ENCODE peak calls at places on chromosomes 11 and 22, in eight cellular contexts. H, F, G, S, R, T, W and V are unnamed samples.
A peak's percentile ranks its signal among the peaks of the same experiment; 100 is the strongest.

GRCh38 chr11:95058622-95059021 is 8.1 kb upstream of the SRSF8 start:
- DNase-seq in H (no peak), F (peak; percentile 38), G (no peak), S (no peak), R (no peak), T (no peak), W (no peak), V (no peak)

GRCh38 chr11:68118753-68119448 is 2.3 kb downstream of the CHKA start:
- DNase-seq in H (no peak), F (peak; percentile 66), G (no peak), S (peak; percentile 50), R (no peak), T (no peak), W (no peak), V (no peak)

GRCh38 chr22:27032121-27032761 is 374.9 kb downstream of the MIAT start:
- DNase-seq in H (peak; percentile 11), F (no peak), G (no peak), S (no peak), R (no peak), T (peak; percentile 77), W (peak; percentile 40), V (no peak)

GRCh38 chr11:45288395-45288794 is 2.3 kb upstream of the SYT13 start:
- DNase-seq in H (no peak), F (no peak), G (no peak), S (no peak), R (no peak), T (no peak), W (no peak), V (no peak)

GRCh38 chr11:60265373-60266214 is 14.9 kb upstream of the MS4A4A start:
- DNase-seq in H (no peak), F (peak; percentile 23), G (peak; percentile 13), S (no peak), R (peak; percentile 61), T (no peak), W (no peak), V (no peak)

GRCh38 chr11:119100246-119100959 is 1.2 kb downstream of the DPAGT1 start:
- DNase-seq in H (no peak), F (peak; percentile 55), G (no peak), S (no peak), R (peak; percentile 13), T (no peak), W (no peak), V (no peak)

GRCh38 chr11:47409440-47410403 is 1.3 kb downstream of the SLC39A13 start:
- DNase-seq in H (no peak), F (peak; percentile 51), G (no peak), S (no peak), R (no peak), T (peak; percentile 82), W (no peak), V (no peak)

GRCh38 chr11:65606876-65607613 is 7.0 kb downstream of the MAP3K11 start:
- DNase-seq in H (peak; percentile 85), F (peak; percentile 98), G (peak; percentile 67), S (peak; percentile 91), R (no peak), T (peak; percentile 93), W (peak; percentile 75), V (peak; percentile 79)

GRCh38 chr22:32308934-32309333 is 48.7 kb upstream of the RFPL3 start:
- DNase-seq in H (no peak), F (no peak), G (no peak), S (no peak), R (no peak), T (no peak), W (no peak), V (no peak)

GRCh38 chr11:72228229-72228843 is 3.8 kb downstream of the INPPL1 start:
- DNase-seq in H (no peak), F (no peak), G (no peak), S (no peak), R (no peak), T (no peak), W (no peak), V (no peak)

GRCh38 chr11:116366980-116367640 is 405.7 kb downstream of the BUD13 start:
- DNase-seq in H (no peak), F (no peak), G (no peak), S (no peak), R (peak; percentile 23), T (no peak), W (no peak), V (no peak)
- TF ChIP-seq CTCF in H (no peak), F (no peak), G (no peak), S (no peak), R (no peak), T (no peak), W (no peak), V (no peak)

GRCh38 chr11:2294340-2295290 is 7.1 kb downstream of the C11orf21 start:
- DNase-seq in H (no peak), F (no peak), G (no peak), S (no peak), R (no peak), T (no peak), W (no peak), V (peak; percentile 10)
- TF ChIP-seq CTCF in H (no peak), F (no peak), G (no peak), S (no peak), R (no peak), T (no peak), W (no peak), V (no peak)

GRCh38 chr22:50140615-50141014 is 29.9 kb upstream of the PANX2 start:
- DNase-seq in H (no peak), F (peak; percentile 60), G (no peak), S (no peak), R (no peak), T (no peak), W (no peak), V (no peak)

GRCh38 chr22:50139843-50140415 is 30.6 kb upstream of the PANX2 start:
- DNase-seq in H (no peak), F (no peak), G (no peak), S (no peak), R (no peak), T (no peak), W (no peak), V (no peak)

GRCh38 chr22:50141462-50141861 is 29.1 kb upstream of the PANX2 start:
- DNase-seq in H (no peak), F (no peak), G (no peak), S (no peak), R (no peak), T (no peak), W (no peak), V (no peak)

GRCh38 chr22:50143096-50143495 is 27.4 kb upstream of the PANX2 start:
- DNase-seq in H (no peak), F (peak; percentile 50), G (no peak), S (no peak), R (no peak), T (peak; percentile 82), W (no peak), V (no peak)

DNA sequence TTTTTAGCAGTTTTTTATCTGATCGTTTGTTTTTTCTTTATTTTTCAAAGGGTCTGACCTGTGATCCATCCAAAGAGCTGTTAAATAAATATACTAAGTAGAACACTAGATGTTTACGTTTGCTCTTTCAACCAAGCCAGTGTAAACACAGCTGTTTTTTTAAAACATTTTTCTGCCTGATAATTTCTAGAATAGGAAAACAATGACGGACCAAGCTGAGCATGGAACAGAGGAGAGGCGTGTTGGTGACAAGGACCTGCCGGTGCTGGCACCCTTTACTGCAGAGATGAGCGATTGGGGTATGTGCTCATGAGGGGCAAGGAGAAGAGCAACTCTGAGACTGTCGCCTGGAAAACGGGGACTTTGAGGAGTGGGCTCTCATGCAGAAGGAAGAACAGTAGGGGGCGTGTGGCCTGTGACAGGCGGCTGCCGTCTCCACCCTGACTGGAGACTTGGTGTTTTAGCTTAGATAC is 28.6 kb upstream of the PANX2 start:
- DNase-seq in H (no peak), F (peak; percentile 59), G (no peak), S (no peak), R (no peak), T (no peak), W (no peak), V (no peak)
- TF ChIP-seq CTCF in H (no peak), F (peak; percentile 30), G (peak; percentile 56), S (no peak), R (no peak), T (no peak), W (no peak), V (no peak)

DNA sequence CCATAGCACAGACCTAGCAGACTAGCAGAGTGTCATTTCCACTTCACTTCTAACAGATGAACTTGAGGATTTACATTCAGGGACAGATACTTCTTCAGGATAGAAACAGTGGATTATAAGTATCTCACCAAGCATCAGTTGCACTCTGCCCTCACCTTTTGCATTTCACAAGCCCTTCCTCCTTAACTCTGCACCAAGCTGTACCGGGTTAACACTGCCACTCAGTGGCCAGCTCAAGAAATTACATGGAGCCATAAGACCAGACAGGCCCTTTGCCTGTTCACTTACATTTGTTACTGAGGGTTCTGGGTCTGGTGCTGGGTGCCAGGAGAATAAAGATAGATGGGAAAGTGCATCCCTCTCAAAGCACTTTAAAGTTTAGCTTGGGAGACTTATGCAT is 309.8 kb downstream of the SHANK2 start:
- DNase-seq in H (no peak), F (no peak), G (no peak), S (no peak), R (no peak), T (no peak), W (no peak), V (no peak)
- TF ChIP-seq CTCF in H (no peak), F (no peak), G (peak; percentile 40), S (no peak), R (no peak), T (no peak), W (no peak), V (no peak)